ENCODE peak calls at places on chromosomes 5 and 9, in ten cellular contexts. M, K, X, C, P, Z, V, Q, D and U are unnamed samples.

GRCh38 chr5:171863928-171864327 is 78.3 kb downstream of the SMIM23 start:
- DNase-seq in X (peak), P (no peak), K (no peak), C (no peak), Q (peak), M (peak), D (no peak), Z (peak), V (no peak), U (peak)

GRCh38 chr5:53362521-53362941 is 117.9 kb upstream of the FST start:
- DNase-seq in D (peak), C (no peak), V (no peak), K (no peak), M (peak), X (peak), P (no peak), Q (peak), Z (peak), U (peak)

GRCh38 chr5:104218200-104218599 is 655.6 kb upstream of the NUDT12 start:
- DNase-seq in D (no peak), Q (no peak), P (no peak), C (no peak), Z (no peak), K (no peak), X (no peak), V (no peak), M (no peak), U (no peak)

GRCh38 chr5:5619546-5619945 is 197.1 kb downstream of the ICE1 start:
- DNase-seq in P (no peak), M (no peak), C (no peak), V (no peak), Z (no peak), D (no peak), K (no peak), Q (no peak), X (no peak), U (no peak)

GRCh38 chr5:157546456-157547100 is 29.0 kb downstream of the ADAM19 start:
- DNase-seq in Q (no peak), D (no peak), V (no peak), X (peak), Z (no peak), M (peak), C (no peak), K (peak), P (no peak), U (no peak)

GRCh38 chr5:141935538-141935937 is 11.9 kb downstream of the DELE1 start:
- DNase-seq in D (no peak), P (no peak), M (no peak), Q (no peak), X (no peak), Z (no peak), K (no peak), V (no peak), C (no peak), U (peak)

GRCh38 chr5:170092702-170093101 is 13.0 kb upstream of the FOXI1 start:
- DNase-seq in D (no peak), M (no peak), Z (no peak), K (no peak), X (no peak), P (no peak), Q (no peak), C (no peak), V (no peak), U (no peak)

GRCh38 chr5:57818397-57818796 is 335.8 kb upstream of the ACTBL2 start:
- DNase-seq in D (no peak), C (no peak), Z (no peak), M (no peak), K (no peak), P (no peak), Q (no peak), V (no peak), X (no peak), U (no peak)

GRCh38 chr5:156528673-156529072 is 201.7 kb downstream of the SGCD start:
- DNase-seq in V (no peak), Q (no peak), C (no peak), X (peak), K (no peak), P (no peak), D (no peak), Z (no peak), M (no peak), U (no peak)

GRCh38 chr9:132551556-132551955 is 30.9 kb upstream of the BARHL1 start:
- DNase-seq in Q (no peak), V (no peak), D (no peak), P (no peak), C (no peak), X (no peak), Z (no peak), M (no peak), K (peak), U (no peak)
- TF ChIP-seq CTCF in Q (no peak), V (no peak), D (no peak), P (no peak), C (no peak), X (no peak), Z (no peak), M (no peak), K (no peak), U (no peak)

DNA sequence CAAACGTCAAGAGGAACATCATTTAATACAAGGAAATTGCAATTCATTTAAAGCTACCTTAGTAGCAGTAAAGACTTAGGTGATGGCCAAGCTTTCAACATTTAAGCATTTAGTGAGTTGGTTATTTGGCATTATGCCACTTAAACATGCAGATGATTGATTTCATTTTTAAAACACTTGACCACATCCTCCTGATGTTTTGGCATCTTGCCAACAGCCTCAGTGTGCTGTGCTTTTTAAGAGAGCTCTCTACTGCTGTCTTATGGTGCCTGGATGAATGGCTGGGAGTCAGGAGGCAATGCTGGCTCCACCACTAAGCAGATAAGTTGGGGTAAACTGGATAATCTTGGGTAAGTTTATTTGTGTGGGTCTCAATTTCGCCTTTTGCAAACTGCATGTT is 364.5 kb downstream of the MAN2A1 start:
- DNase-seq in P (no peak), V (no peak), D (no peak), Z (no peak), M (peak), C (no peak), X (peak), K (no peak), Q (peak), U (peak)
- TF ChIP-seq CTCF in P (no peak), V (no peak), D (no peak), Z (no peak), M (peak), C (no peak), X (peak), K (no peak), Q (peak), U (peak)

DNA sequence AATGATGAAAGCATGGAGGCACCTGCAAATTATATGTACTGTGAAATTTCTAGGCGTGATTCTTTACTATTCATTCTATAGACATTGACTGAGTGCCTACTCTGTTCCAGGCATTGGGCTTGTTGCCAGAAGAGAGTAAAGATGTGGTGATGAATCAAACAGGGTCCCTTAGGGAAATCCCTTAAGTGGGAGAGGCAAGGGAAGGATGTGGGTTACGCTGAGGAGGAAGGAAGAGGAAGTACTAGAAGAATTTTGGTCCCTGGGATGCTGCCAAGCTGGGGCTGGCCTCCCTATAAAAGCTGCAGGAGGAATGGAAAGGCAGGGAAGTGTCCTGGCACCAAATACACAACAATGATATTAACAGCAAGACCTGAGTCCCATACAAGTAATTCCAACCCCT is 76.7 kb upstream of the SPOCK1 start:
- DNase-seq in P (no peak), Z (no peak), X (peak), M (peak), K (no peak), D (no peak), V (no peak), Q (peak), C (no peak), U (peak)
- TF ChIP-seq CTCF in P (no peak), Z (no peak), X (no peak), M (no peak), K (no peak), D (no peak), V (no peak), Q (no peak), C (no peak), U (no peak)

GRCh38 chr9:91768977-91769916 is 180.8 kb downstream of the ROR2 start:
- DNase-seq in P (no peak), K (no peak), V (no peak), C (no peak), X (no peak), Z (no peak), M (no peak), D (no peak), Q (no peak), U (no peak)

GRCh38 chr9:91773166-91773565 is 176.9 kb downstream of the ROR2 start:
- DNase-seq in M (no peak), C (no peak), Q (no peak), P (no peak), K (no peak), Z (no peak), X (peak), D (no peak), V (no peak), U (no peak)

GRCh38 chr9:91771864-91772263 is 178.2 kb downstream of the ROR2 start:
- DNase-seq in M (peak), K (no peak), Z (no peak), Q (no peak), C (no peak), P (no peak), D (no peak), X (peak), V (no peak), U (no peak)

GRCh38 chr9:91770229-91770628 is 179.8 kb downstream of the ROR2 start:
- DNase-seq in D (no peak), C (no peak), P (no peak), Q (no peak), M (no peak), X (no peak), Z (no peak), V (no peak), K (no peak), U (peak)

GRCh38 chr9:91771027-91771426 is 179.0 kb downstream of the ROR2 start:
- DNase-seq in K (no peak), P (no peak), M (peak), Q (peak), X (peak), Z (peak), D (peak), V (no peak), C (peak), U (peak)
- TF ChIP-seq CTCF in K (no peak), P (peak), M (peak), Q (peak), X (peak), Z (peak), D (peak), V (peak), C (no peak), U (peak)

GRCh38 chr5:134184155-134185135 is 7.7 kb upstream of the SKP1 start:
- DNase-seq in C (peak), K (peak), D (peak), V (peak), Q (peak), Z (no peak), X (peak), M (peak), P (peak), U (peak)
- TF ChIP-seq CTCF in C (peak), K (peak), D (peak), V (peak), Q (peak), Z (peak), X (peak), M (peak), P (peak), U (peak)

GRCh38 chr9:127417130-127418036 is 6.8 kb upstream of the ZNF79 start:
- DNase-seq in K (no peak), X (peak), Q (peak), P (no peak), V (no peak), M (peak), C (no peak), D (no peak), Z (peak), U (peak)

GRCh38 chr9:127415158-127415557 is 9.0 kb upstream of the ZNF79 start:
- DNase-seq in Q (no peak), C (no peak), D (no peak), M (no peak), K (no peak), Z (no peak), X (no peak), P (no peak), V (no peak), U (no peak)

GRCh38 chr9:127419306-127419705 is 4.9 kb upstream of the ZNF79 start:
- DNase-seq in K (no peak), Z (no peak), C (no peak), Q (no peak), D (no peak), V (no peak), X (no peak), P (no peak), M (no peak), U (no peak)

GRCh38 chr9:127415657-127416056 is 8.5 kb upstream of the ZNF79 start:
- DNase-seq in V (no peak), Z (no peak), X (no peak), P (no peak), K (no peak), D (no peak), M (no peak), Q (no peak), C (no peak), U (no peak)

GRCh38 chr9:127418037-127418471 is 6.1 kb upstream of the ZNF79 start:
- DNase-seq in Z (no peak), Q (no peak), D (no peak), M (no peak), X (no peak), V (no peak), P (no peak), C (no peak), K (peak), U (no peak)
- TF ChIP-seq CTCF in Z (no peak), Q (peak), D (peak), M (no peak), X (no peak), V (peak), P (peak), C (peak), K (peak), U (no peak)

DNA sequence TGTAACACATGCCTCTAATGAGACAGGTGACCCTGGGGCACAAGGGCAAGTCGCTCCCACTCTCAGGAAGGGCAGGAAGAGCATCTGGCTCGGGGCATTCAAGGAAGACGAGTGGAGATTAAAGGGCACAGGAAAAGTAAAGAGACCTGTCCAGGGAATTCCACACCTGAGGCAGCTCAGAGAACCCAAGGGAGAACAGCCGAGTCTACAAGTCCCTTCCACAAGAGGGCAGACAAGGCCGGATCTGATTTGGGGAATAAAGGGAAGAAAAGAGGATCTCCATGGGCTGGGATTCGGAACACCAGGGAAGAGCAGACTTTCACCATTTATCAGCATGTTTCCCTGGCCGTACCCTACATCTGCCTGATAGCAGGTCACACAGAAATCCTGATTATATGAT is 28.1 kb downstream of the GPX3 start:
- DNase-seq in M (peak), C (no peak), V (no peak), D (no peak), X (no peak), Z (no peak), P (no peak), K (no peak), Q (no peak), U (no peak)
- TF ChIP-seq CTCF in M (peak), C (no peak), V (peak), D (peak), X (peak), Z (peak), P (no peak), K (peak), Q (peak), U (peak)

DNA sequence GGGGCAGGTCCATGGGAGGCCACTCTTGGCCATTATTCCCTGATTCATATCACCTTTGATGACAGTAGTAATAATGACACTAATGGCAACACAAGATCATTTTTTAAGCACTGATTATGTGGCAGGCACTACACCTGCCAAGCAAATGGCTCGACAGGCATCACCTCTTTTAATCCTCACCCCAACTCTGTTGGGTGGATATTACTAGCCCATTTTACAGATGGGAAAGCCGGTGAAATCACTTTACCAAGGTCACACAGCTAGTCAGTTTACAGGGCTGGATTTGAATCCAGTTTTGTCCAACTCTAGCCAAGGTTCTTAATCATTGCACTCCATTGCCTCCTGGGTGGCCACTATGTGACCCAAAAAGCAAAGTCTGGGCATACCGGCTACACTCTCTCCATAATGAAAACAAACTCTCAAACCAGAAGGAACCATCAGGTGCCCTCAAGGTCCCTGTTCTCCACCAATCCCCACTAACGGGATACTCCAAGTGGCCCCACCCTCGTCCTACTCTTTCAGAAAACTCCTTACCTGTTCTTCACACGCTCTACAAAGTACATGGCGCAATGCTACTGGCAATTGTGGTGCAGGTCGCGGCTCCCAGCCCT is 723 bp downstream of the CDK5RAP2 start:
- DNase-seq in P (no peak), K (no peak), V (no peak), M (no peak), Q (no peak), Z (no peak), X (no peak), D (no peak), C (no peak), U (peak)
- TF ChIP-seq CTCF in P (no peak), K (no peak), V (no peak), M (no peak), Q (no peak), Z (no peak), X (no peak), D (no peak), C (no peak), U (no peak)

GRCh38 chr9:22279621-22280020 is 167.0 kb upstream of the DMRTA1 start:
- DNase-seq in D (no peak), K (no peak), P (no peak), C (no peak), V (no peak), Z (no peak), Q (no peak), X (no peak), M (no peak), U (no peak)

GRCh38 chr9:22274477-22274876 is 172.1 kb upstream of the DMRTA1 start:
- DNase-seq in M (no peak), Q (no peak), Z (no peak), V (no peak), D (no peak), P (no peak), X (no peak), C (no peak), K (no peak), U (no peak)

GRCh38 chr9:22278426-22278825 is 168.2 kb upstream of the DMRTA1 start:
- DNase-seq in V (no peak), X (peak), M (peak), D (no peak), Z (no peak), P (no peak), K (no peak), Q (no peak), C (no peak), U (peak)
- TF ChIP-seq CTCF in V (no peak), X (no peak), M (no peak), D (no peak), Z (no peak), P (no peak), K (no peak), Q (no peak), C (no peak), U (no peak)